ENCODE peak calls at places on chromosomes 5 and 9, in seven cellular contexts. One of them, this sample, is unnamed.

GRCh38 chr9:71223953-71224538 is 102.6 kb upstream of the TRPM3 start:
- DNase-seq in dorsolateral prefrontal cortex: no peak
- DNase-seq in tibial artery: no peak
- DNase-seq in astrocyte: no peak
- DNase-seq in lower leg skin: no peak
- DNase-seq in tibial nerve: no peak
- DNase-seq in colonic mucosa: no peak
- DNase-seq in this sample: peak; percentile 49

GRCh38 chr5:76556511-76557221 is 66.5 kb downstream of the F2RL2 start:
- DNase-seq in dorsolateral prefrontal cortex: no peak
- DNase-seq in astrocyte: no peak
- DNase-seq in tibial artery: no peak
- DNase-seq in tibial nerve: no peak
- DNase-seq in lower leg skin: no peak
- DNase-seq in colonic mucosa: no peak
- DNase-seq in this sample: no peak

GRCh38 chr9:116383956-116384355 is 230.4 kb downstream of the PAPPA start:
- DNase-seq in lower leg skin: no peak
- DNase-seq in astrocyte: no peak
- DNase-seq in tibial artery: no peak
- DNase-seq in dorsolateral prefrontal cortex: no peak
- DNase-seq in tibial nerve: no peak
- DNase-seq in colonic mucosa: no peak
- DNase-seq in this sample: no peak

GRCh38 chr5:164540174-164540573 is 1034.8 kb downstream of the MAT2B start:
- DNase-seq in dorsolateral prefrontal cortex: no peak
- DNase-seq in astrocyte: no peak
- DNase-seq in tibial nerve: no peak
- DNase-seq in lower leg skin: no peak
- DNase-seq in colonic mucosa: no peak
- DNase-seq in tibial artery: no peak
- DNase-seq in this sample: no peak

GRCh38 chr9:115604831-115605483 is 487.0 kb upstream of the TNC start:
- DNase-seq in tibial artery: no peak
- DNase-seq in astrocyte: peak; percentile 96
- DNase-seq in colonic mucosa: no peak
- DNase-seq in lower leg skin: no peak
- DNase-seq in dorsolateral prefrontal cortex: no peak
- DNase-seq in tibial nerve: no peak
- DNase-seq in this sample: peak; percentile 98

GRCh38 chr9:88737031-88737430 is 202.1 kb downstream of the NXNL2 start:
- DNase-seq in lower leg skin: no peak
- DNase-seq in tibial nerve: no peak
- DNase-seq in tibial artery: no peak
- DNase-seq in dorsolateral prefrontal cortex: no peak
- DNase-seq in astrocyte: peak; percentile 45
- DNase-seq in colonic mucosa: no peak
- DNase-seq in this sample: no peak

GRCh38 chr9:10144336-10144735 is 468.5 kb downstream of the PTPRD start:
- DNase-seq in tibial nerve: no peak
- DNase-seq in dorsolateral prefrontal cortex: no peak
- DNase-seq in colonic mucosa: no peak
- DNase-seq in lower leg skin: no peak
- DNase-seq in tibial artery: no peak
- DNase-seq in astrocyte: no peak
- DNase-seq in this sample: no peak

GRCh38 chr5:119393201-119393691 is 37.4 kb downstream of the TNFAIP8 start:
- DNase-seq in astrocyte: peak; percentile 76
- DNase-seq in tibial nerve: no peak
- DNase-seq in dorsolateral prefrontal cortex: no peak
- DNase-seq in tibial artery: no peak
- DNase-seq in lower leg skin: no peak
- DNase-seq in colonic mucosa: no peak
- DNase-seq in this sample: peak; percentile 93

GRCh38 chr9:135969064-135969683 is 8.0 kb upstream of the UBAC1 start:
- DNase-seq in tibial artery: no peak
- DNase-seq in astrocyte: peak; percentile 44
- DNase-seq in dorsolateral prefrontal cortex: no peak
- DNase-seq in lower leg skin: no peak
- DNase-seq in tibial nerve: no peak
- DNase-seq in colonic mucosa: no peak
- DNase-seq in this sample: peak; percentile 25

GRCh38 chr9:87343816-87344438 is 153.7 kb upstream of the DAPK1 start:
- DNase-seq in lower leg skin: no peak
- DNase-seq in tibial artery: no peak
- DNase-seq in dorsolateral prefrontal cortex: no peak
- DNase-seq in colonic mucosa: no peak
- DNase-seq in tibial nerve: no peak
- DNase-seq in astrocyte: peak; percentile 12
- DNase-seq in this sample: peak; percentile 34

GRCh38 chr5:16741007-16741406 is 124.2 kb upstream of the RETREG1 start:
- DNase-seq in tibial nerve: no peak
- DNase-seq in tibial artery: no peak
- DNase-seq in colonic mucosa: no peak
- DNase-seq in astrocyte: peak; percentile 39
- DNase-seq in lower leg skin: no peak
- DNase-seq in dorsolateral prefrontal cortex: no peak
- DNase-seq in this sample: peak; percentile 41

GRCh38 chr5:164098536-164098935 is 593.1 kb downstream of the MAT2B start:
- DNase-seq in astrocyte: no peak
- DNase-seq in dorsolateral prefrontal cortex: no peak
- DNase-seq in tibial nerve: no peak
- DNase-seq in colonic mucosa: no peak
- DNase-seq in lower leg skin: no peak
- DNase-seq in tibial artery: no peak
- DNase-seq in this sample: no peak

GRCh38 chr5:37722236-37723146 is 117.3 kb downstream of the GDNF start:
- DNase-seq in dorsolateral prefrontal cortex: no peak
- DNase-seq in colonic mucosa: no peak
- DNase-seq in tibial nerve: no peak
- DNase-seq in astrocyte: peak; percentile 99
- DNase-seq in tibial artery: no peak
- DNase-seq in lower leg skin: no peak
- DNase-seq in this sample: peak; percentile 98

GRCh38 chr5:108747111-108748009 is at the start of gene FER:
- DNase-seq in lower leg skin: peak; percentile 43
- DNase-seq in dorsolateral prefrontal cortex: no peak
- DNase-seq in tibial artery: peak; percentile 26
- DNase-seq in colonic mucosa: no peak
- DNase-seq in astrocyte: peak; percentile 96
- DNase-seq in tibial nerve: no peak
- DNase-seq in this sample: peak; percentile 71

GRCh38 chr5:34534237-34535108 is 121.7 kb upstream of the RAI14 start:
- DNase-seq in tibial nerve: no peak
- DNase-seq in colonic mucosa: no peak
- DNase-seq in lower leg skin: no peak
- DNase-seq in astrocyte: peak; percentile 96
- DNase-seq in tibial artery: no peak
- DNase-seq in dorsolateral prefrontal cortex: no peak
- DNase-seq in this sample: peak; percentile 99

GRCh38 chr5:36369092-36369737 is 67.5 kb upstream of the RANBP3L start:
- DNase-seq in tibial artery: no peak
- DNase-seq in lower leg skin: no peak
- DNase-seq in astrocyte: peak; percentile 55
- DNase-seq in colonic mucosa: no peak
- DNase-seq in tibial nerve: no peak
- DNase-seq in dorsolateral prefrontal cortex: no peak
- DNase-seq in this sample: peak; percentile 50

GRCh38 chr9:90855208-90856000 is 53.8 kb downstream of the SYK start:
- DNase-seq in colonic mucosa: no peak
- DNase-seq in tibial nerve: no peak
- DNase-seq in tibial artery: no peak
- DNase-seq in astrocyte: no peak
- DNase-seq in lower leg skin: no peak
- DNase-seq in dorsolateral prefrontal cortex: peak; percentile 9
- DNase-seq in this sample: no peak

GRCh38 chr5:11790201-11790600 is 114.0 kb downstream of the CTNND2 start:
- DNase-seq in tibial artery: no peak
- DNase-seq in tibial nerve: no peak
- DNase-seq in lower leg skin: no peak
- DNase-seq in astrocyte: no peak
- DNase-seq in colonic mucosa: no peak
- DNase-seq in dorsolateral prefrontal cortex: no peak
- DNase-seq in this sample: no peak

GRCh38 chr9:20683351-20684034 is 566 bp upstream of the FOCAD start:
- DNase-seq in dorsolateral prefrontal cortex: peak; percentile 35
- DNase-seq in astrocyte: peak; percentile 72
- DNase-seq in colonic mucosa: peak; percentile 63
- DNase-seq in tibial artery: peak; percentile 88
- DNase-seq in lower leg skin: peak; percentile 74
- DNase-seq in tibial nerve: peak; percentile 50
- DNase-seq in this sample: peak; percentile 78

GRCh38 chr5:155050384-155051019 is 36.9 kb downstream of the KIF4B start:
- DNase-seq in lower leg skin: no peak
- DNase-seq in tibial nerve: no peak
- DNase-seq in dorsolateral prefrontal cortex: no peak
- DNase-seq in colonic mucosa: no peak
- DNase-seq in tibial artery: no peak
- DNase-seq in astrocyte: no peak
- DNase-seq in this sample: no peak

GRCh38 chr5:180090769-180091546 is 19.4 kb upstream of the RNF130 start:
- DNase-seq in lower leg skin: no peak
- DNase-seq in tibial artery: no peak
- DNase-seq in tibial nerve: no peak
- DNase-seq in astrocyte: peak; percentile 16
- DNase-seq in dorsolateral prefrontal cortex: no peak
- DNase-seq in colonic mucosa: peak; percentile 57
- DNase-seq in this sample: peak; percentile 29

GRCh38 chr5:53178830-53179229 is 69.3 kb upstream of the MOCS2 start:
- DNase-seq in colonic mucosa: no peak
- DNase-seq in lower leg skin: no peak
- DNase-seq in astrocyte: no peak
- DNase-seq in dorsolateral prefrontal cortex: no peak
- DNase-seq in tibial artery: no peak
- DNase-seq in tibial nerve: no peak
- DNase-seq in this sample: no peak

GRCh38 chr5:53179681-53180080 is 70.1 kb upstream of the MOCS2 start:
- DNase-seq in colonic mucosa: no peak
- DNase-seq in lower leg skin: no peak
- DNase-seq in dorsolateral prefrontal cortex: no peak
- DNase-seq in astrocyte: no peak
- DNase-seq in tibial artery: no peak
- DNase-seq in tibial nerve: no peak
- DNase-seq in this sample: peak; percentile 72

GRCh38 chr5:53180971-53181370 is 71.4 kb upstream of the MOCS2 start:
- DNase-seq in dorsolateral prefrontal cortex: no peak
- DNase-seq in lower leg skin: no peak
- DNase-seq in astrocyte: no peak
- DNase-seq in tibial artery: no peak
- DNase-seq in colonic mucosa: no peak
- DNase-seq in tibial nerve: no peak
- DNase-seq in this sample: peak; percentile 37
- TF ChIP-seq CTCF in dorsolateral prefrontal cortex: no peak
- TF ChIP-seq CTCF in lower leg skin: no peak
- TF ChIP-seq CTCF in astrocyte: no peak
- TF ChIP-seq CTCF in tibial artery: no peak
- TF ChIP-seq CTCF in colonic mucosa: no peak
- TF ChIP-seq CTCF in tibial nerve: no peak
- TF ChIP-seq CTCF in this sample: no peak

DNA sequence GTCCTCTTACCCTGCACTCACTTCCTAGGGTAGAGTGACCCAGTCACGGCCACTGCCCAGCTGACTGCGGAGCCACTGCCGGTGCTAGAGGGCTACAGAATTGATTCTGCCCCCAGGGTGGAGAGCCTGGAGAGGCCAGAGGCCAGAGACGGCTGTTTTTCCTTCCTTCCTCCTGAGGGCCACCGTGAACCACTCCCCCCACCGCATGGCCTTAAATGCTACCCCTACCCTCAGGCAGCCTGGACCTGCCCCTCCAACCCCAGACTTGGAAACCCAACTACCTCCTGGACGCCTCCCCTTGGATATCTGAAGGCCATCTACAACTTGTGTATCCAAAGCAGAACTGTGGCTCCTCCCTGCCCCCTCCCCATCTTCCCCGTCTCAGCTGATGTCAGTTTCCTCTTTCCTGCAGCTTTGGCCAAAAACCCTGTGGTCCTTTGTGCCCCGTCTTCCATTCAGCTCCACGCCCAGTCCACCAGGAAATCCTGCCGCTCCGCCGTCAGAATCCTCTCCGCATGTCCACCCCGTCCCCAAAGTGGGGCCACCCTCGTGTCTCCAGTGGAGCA is 16.3 kb downstream of the SH2D3C start:
- DNase-seq in colonic mucosa: no peak
- DNase-seq in tibial artery: peak; percentile 69
- DNase-seq in lower leg skin: no peak
- DNase-seq in tibial nerve: no peak
- DNase-seq in astrocyte: no peak
- DNase-seq in dorsolateral prefrontal cortex: no peak
- DNase-seq in this sample: no peak
- H3K4me3 ChIP-seq in colonic mucosa: no peak overlapping the region
- H3K4me3 ChIP-seq in tibial artery: no peak overlapping the region
- H3K4me3 ChIP-seq in lower leg skin: no peak overlapping the region
- H3K4me3 ChIP-seq in tibial nerve: no peak overlapping the region
- H3K4me3 ChIP-seq in astrocyte: no peak overlapping the region
- H3K4me3 ChIP-seq in dorsolateral prefrontal cortex: no peak overlapping the region
- H3K4me3 ChIP-seq in this sample: no peak overlapping the region

GRCh38 chr9:117835798-117836197 is 131.6 kb downstream of the TLR4 start:
- DNase-seq in colonic mucosa: no peak
- DNase-seq in astrocyte: no peak
- DNase-seq in tibial nerve: no peak
- DNase-seq in tibial artery: no peak
- DNase-seq in dorsolateral prefrontal cortex: no peak
- DNase-seq in lower leg skin: no peak
- DNase-seq in this sample: no peak
- TF ChIP-seq CTCF in colonic mucosa: no peak
- TF ChIP-seq CTCF in astrocyte: no peak
- TF ChIP-seq CTCF in tibial nerve: no peak
- TF ChIP-seq CTCF in tibial artery: no peak
- TF ChIP-seq CTCF in dorsolateral prefrontal cortex: no peak
- TF ChIP-seq CTCF in lower leg skin: no peak
- TF ChIP-seq CTCF in this sample: no peak

GRCh38 chr5:173443971-173444370 is 115.8 kb upstream of the STC2 start:
- DNase-seq in tibial artery: no peak
- DNase-seq in astrocyte: no peak
- DNase-seq in dorsolateral prefrontal cortex: no peak
- DNase-seq in lower leg skin: no peak
- DNase-seq in tibial nerve: no peak
- DNase-seq in colonic mucosa: no peak
- DNase-seq in this sample: no peak

GRCh38 chr5:173435543-173435942 is 107.3 kb upstream of the STC2 start:
- DNase-seq in tibial nerve: no peak
- DNase-seq in dorsolateral prefrontal cortex: no peak
- DNase-seq in astrocyte: no peak
- DNase-seq in lower leg skin: no peak
- DNase-seq in colonic mucosa: no peak
- DNase-seq in tibial artery: no peak
- DNase-seq in this sample: no peak

DNA sequence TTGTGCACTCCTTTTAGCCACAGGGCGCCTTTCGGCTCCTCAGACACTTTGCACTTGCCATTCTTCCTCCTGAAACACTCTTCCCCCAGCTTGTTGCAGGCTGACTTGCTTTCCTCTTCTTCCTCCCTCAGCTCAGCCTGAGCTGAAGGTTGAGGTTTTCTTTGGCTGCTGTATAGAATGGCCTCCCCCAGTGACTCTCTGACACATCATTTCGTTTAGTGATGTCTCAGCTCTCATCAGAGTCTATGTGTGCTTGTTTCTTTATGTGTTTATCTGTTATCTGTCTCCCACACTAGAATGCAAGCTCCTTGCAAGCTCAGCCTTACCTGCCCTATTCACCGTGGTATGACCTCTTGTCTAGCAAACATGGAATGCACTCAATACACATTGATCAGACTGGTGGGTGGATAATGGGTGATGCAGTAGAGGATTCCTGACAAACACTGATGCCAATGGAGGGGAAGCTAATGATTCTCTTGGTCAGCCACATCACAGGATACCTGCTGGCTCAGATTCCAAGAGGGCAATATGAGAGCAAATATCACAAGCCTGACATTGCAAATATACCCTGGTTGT is 112.9 kb upstream of the STC2 start:
- DNase-seq in tibial artery: no peak
- DNase-seq in colonic mucosa: no peak
- DNase-seq in lower leg skin: no peak
- DNase-seq in astrocyte: no peak
- DNase-seq in tibial nerve: no peak
- DNase-seq in dorsolateral prefrontal cortex: no peak
- DNase-seq in this sample: no peak
- H3K4me3 ChIP-seq in tibial artery: no peak overlapping the region
- H3K4me3 ChIP-seq in colonic mucosa: no peak overlapping the region
- H3K4me3 ChIP-seq in lower leg skin: no peak overlapping the region
- H3K4me3 ChIP-seq in astrocyte: no peak overlapping the region
- H3K4me3 ChIP-seq in tibial nerve: no peak overlapping the region
- H3K4me3 ChIP-seq in dorsolateral prefrontal cortex: no peak overlapping the region
- H3K4me3 ChIP-seq in this sample: no peak overlapping the region

This sample was measured in AG10803.